ENCODE peak calls at places on chromosomes 12 and 14, in seven cellular contexts. T, F, J, V, G, M and X are unnamed samples. For H3K4me1 and H3K9me3, the result is how much of the 10 kb centered on the place peaks cover.

GRCh38 chr12:56521209-56521589 is 421 bp upstream of the RBMS2 start:
- DNase-seq in T (no peak), F (no peak), J (no peak), V (no peak), G (no peak), M (no peak), X (no peak)

GRCh38 chr12:20493924-20494323 is 125.6 kb downstream of the PDE3A start:
- DNase-seq in T (no peak), F (no peak), J (no peak), V (peak), G (no peak), M (no peak), X (no peak)

GRCh38 chr12:103841690-103842584 is 903 bp upstream of the NT5DC3 start:
- DNase-seq in T (peak), F (peak), J (peak), V (peak), G (peak), M (peak), X (peak)

GRCh38 chr12:130461868-130462557 is 124.3 kb downstream of the PIWIL1 start:
- DNase-seq in T (no peak), F (no peak), J (no peak), V (no peak), G (no peak), M (no peak), X (no peak)

GRCh38 chr12:95195122-95195521 is 22.1 kb downstream of the FGD6 start:
- DNase-seq in T (no peak), F (no peak), J (no peak), V (peak), G (no peak), M (no peak), X (no peak)

GRCh38 chr14:96002511-96002884 is 36.7 kb upstream of the C14orf132 start:
- DNase-seq in T (no peak), F (no peak), J (no peak), V (no peak), G (no peak), M (no peak), X (no peak)

GRCh38 chr14:100033347-100034052 is 31.7 kb upstream of the EVL start:
- DNase-seq in T (no peak), F (no peak), J (peak), V (peak), G (no peak), M (no peak), X (no peak)

GRCh38 chr12:44873898-44874297 is 2.2 kb downstream of the NELL2 start:
- DNase-seq in T (no peak), F (no peak), J (no peak), V (peak), G (peak), M (peak), X (no peak)

GRCh38 chr12:123139926-123140674 is 10.8 kb downstream of the PITPNM2 start:
- DNase-seq in T (no peak), F (no peak), J (peak), V (peak), G (peak), M (no peak), X (peak)

GRCh38 chr14:72678360-72678759 is 215.5 kb downstream of the DPF3 start:
- DNase-seq in T (no peak), F (no peak), J (no peak), V (peak), G (no peak), M (no peak), X (no peak)

GRCh38 chr12:63164911-63165310 is 13.9 kb upstream of the AVPR1A start:
- DNase-seq in T (no peak), F (no peak), J (no peak), V (no peak), G (no peak), M (no peak), X (peak)

GRCh38 chr14:74242055-74243042 is 3.1 kb downstream of the VSX2 start:
- DNase-seq in T (no peak), F (no peak), J (no peak), V (no peak), G (no peak), M (no peak), X (no peak)

GRCh38 chr12:57341275-57341990 is 89.4 kb downstream of the R3HDM2 start:
- DNase-seq in T (no peak), F (no peak), J (no peak), V (no peak), G (no peak), M (no peak), X (no peak)

GRCh38 chr12:117514016-117514415 is 152.6 kb upstream of the NOS1 start:
- DNase-seq in T (no peak), F (no peak), J (no peak), V (no peak), G (no peak), M (no peak), X (no peak)

GRCh38 chr14:41297961-41298690 is 308.6 kb upstream of the LRFN5 start:
- DNase-seq in T (no peak), F (no peak), J (no peak), V (peak), G (no peak), M (no peak), X (no peak)

GRCh38 chr14:93936245-93936644 is 9.1 kb downstream of the FAM181A start:
- DNase-seq in T (no peak), F (no peak), J (peak), V (peak), G (peak), M (peak), X (no peak)

GRCh38 chr12:81354327-81354932 is 276.6 kb downstream of the ACSS3 start:
- DNase-seq in T (no peak), F (no peak), J (no peak), V (no peak), G (no peak), M (no peak), X (no peak)

GRCh38 chr14:29782041-29782440 is 145.6 kb downstream of the PRKD1 start:
- DNase-seq in T (no peak), F (no peak), J (no peak), V (no peak), G (no peak), M (no peak), X (no peak)

GRCh38 chr12:68959457-68960161 is 26.6 kb upstream of the CPM start:
- DNase-seq in T (no peak), F (no peak), J (no peak), V (no peak), G (peak), M (no peak), X (no peak)

GRCh38 chr12:4274960-4275868 is 1.7 kb downstream of the CCND2 start:
- DNase-seq in T (no peak), F (no peak), J (no peak), V (no peak), G (peak), M (peak), X (peak)

GRCh38 chr12:72989458-72989947 is 717.3 kb downstream of the TRHDE start:
- DNase-seq in T (no peak), F (no peak), J (no peak), V (no peak), G (no peak), M (no peak), X (no peak)

GRCh38 chr14:102945346-102946130 is 23.1 kb downstream of the AMN start:
- DNase-seq in T (no peak), F (no peak), J (no peak), V (no peak), G (no peak), M (no peak), X (no peak)

GRCh38 chr12:56134897-56135296 is 6.8 kb downstream of the ESYT1 start:
- DNase-seq in T (no peak), F (no peak), J (peak), V (no peak), G (no peak), M (no peak), X (no peak)

GRCh38 chr12:7638764-7639570 is 26.7 kb downstream of the APOBEC1 start:
- DNase-seq in T (peak), F (peak), J (peak), V (peak), G (peak), M (peak), X (peak)

GRCh38 chr12:64229796-64230195 is 7.7 kb upstream of the KICS2 start:
- DNase-seq in T (no peak), F (no peak), J (no peak), V (no peak), G (no peak), M (no peak), X (no peak)

GRCh38 chr12:54603173-54603814 is 14.8 kb upstream of the PPP1R1A start:
- DNase-seq in T (no peak), F (peak), J (peak), V (peak), G (peak), M (peak), X (peak)

GRCh38 chr12:37547611-37548010 is 769.0 kb upstream of the ALG10B start:
- DNase-seq in T (no peak), F (no peak), J (no peak), V (no peak), G (no peak), M (no peak), X (no peak)

GRCh38 chr14:61388173-61388975 is 67.0 kb downstream of the PRKCH start:
- DNase-seq in T (no peak), F (no peak), J (peak), V (peak), G (no peak), M (peak), X (no peak)

GRCh38 chr12:84811291-84811690 is 101.3 kb downstream of the SLC6A15 start:
- DNase-seq in T (no peak), F (no peak), J (no peak), V (no peak), G (no peak), M (no peak), X (no peak)

GRCh38 chr14:70934084-70934483 is 26.8 kb downstream of the PCNX1 start:
- DNase-seq in T (no peak), F (no peak), J (no peak), V (no peak), G (no peak), M (no peak), X (no peak)

GRCh38 chr12:63301311-63301710 is 150.3 kb upstream of the AVPR1A start:
- DNase-seq in T (no peak), F (no peak), J (no peak), V (peak), G (no peak), M (no peak), X (no peak)

GRCh38 chr12:30753761-30754382 is 879 bp downstream of the CAPRIN2 start:
- DNase-seq in T (no peak), F (no peak), J (peak), V (peak), G (peak), M (no peak), X (peak)

GRCh38 chr12:104049278-104050257 is at the start of gene GLT8D2:
- DNase-seq in T (peak), F (peak), J (peak), V (peak), G (peak), M (no peak), X (peak)

GRCh38 chr12:23949212-23950010 is at the start of gene SOX5:
- DNase-seq in T (peak), F (peak), J (no peak), V (no peak), G (peak), M (no peak), X (peak)

GRCh38 chr14:89324501-89325298 is 92.3 kb downstream of the FOXN3 start:
- DNase-seq in T (no peak), F (no peak), J (no peak), V (no peak), G (no peak), M (no peak), X (no peak)

GRCh38 chr12:550473-551260 is 90.9 kb downstream of the B4GALNT3 start:
- DNase-seq in T (no peak), F (peak), J (no peak), V (no peak), G (no peak), M (no peak), X (no peak)

GRCh38 chr12:46675736-46676135 is 150.1 kb downstream of the SLC38A4 start:
- DNase-seq in T (no peak), F (no peak), J (no peak), V (peak), G (peak), M (peak), X (peak)

GRCh38 chr14:23864856-23865255 is 88.7 kb upstream of the DHRS4 start:
- DNase-seq in T (no peak), F (no peak), J (no peak), V (no peak), G (no peak), M (no peak), X (peak)

GRCh38 chr12:107518868-107519267 is 166.7 kb upstream of the PWP1 start:
- DNase-seq in T (no peak), F (no peak), J (no peak), V (no peak), G (no peak), M (no peak), X (no peak)

GRCh38 chr12:11730299-11731041 is 81.0 kb downstream of the ETV6 start:
- DNase-seq in T (no peak), F (no peak), J (peak), V (peak), G (peak), M (no peak), X (no peak)

GRCh38 chr12:11731455-11731854 is 82.0 kb downstream of the ETV6 start:
- DNase-seq in T (no peak), F (no peak), J (peak), V (peak), G (no peak), M (peak), X (no peak)

GRCh38 chr12:11732760-11733159 is 83.3 kb downstream of the ETV6 start:
- DNase-seq in T (no peak), F (no peak), J (no peak), V (no peak), G (no peak), M (no peak), X (no peak)

GRCh38 chr12:11731042-11731357 is 81.5 kb downstream of the ETV6 start:
- DNase-seq in T (no peak), F (no peak), J (no peak), V (no peak), G (no peak), M (no peak), X (no peak)

DNA sequence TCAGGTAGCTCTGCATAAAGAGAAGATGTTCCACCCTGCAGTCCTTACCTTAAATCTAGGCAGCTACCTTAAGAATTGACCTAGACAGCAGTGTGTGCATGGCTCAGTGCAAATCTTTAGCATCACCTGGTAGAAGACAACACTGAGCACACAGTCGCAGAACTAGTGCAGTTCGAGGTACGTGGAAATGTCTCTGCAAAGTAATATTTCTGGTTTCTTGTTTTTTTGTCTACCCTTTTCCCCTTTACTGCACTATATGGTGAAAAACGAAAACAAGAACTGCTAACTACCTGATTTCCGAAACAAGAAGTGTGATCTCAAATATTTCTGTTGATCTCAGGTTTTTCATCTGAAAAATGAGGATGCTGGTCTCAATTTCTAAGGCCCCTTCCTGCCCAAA is 82.5 kb downstream of the ETV6 start:
- DNase-seq in T (no peak), F (no peak), J (no peak), V (no peak), G (no peak), M (no peak), X (no peak)
- H3K4me1 ChIP-seq in T (under half), F (under half), J (under half), V (under half), G (under half), M (half or more), X (under half)

GRCh38 chr12:124722871-124723270 is 140.8 kb downstream of the SCARB1 start:
- DNase-seq in T (no peak), F (no peak), J (peak), V (peak), G (no peak), M (no peak), X (no peak)

GRCh38 chr12:124718458-124718857 is 145.2 kb downstream of the SCARB1 start:
- DNase-seq in T (no peak), F (no peak), J (no peak), V (no peak), G (no peak), M (no peak), X (no peak)

GRCh38 chr12:124720687-124721500 is 142.8 kb downstream of the SCARB1 start:
- DNase-seq in T (peak), F (peak), J (no peak), V (peak), G (peak), M (no peak), X (peak)

GRCh38 chr12:124720019-124720686 is 143.5 kb downstream of the SCARB1 start:
- DNase-seq in T (no peak), F (no peak), J (peak), V (peak), G (peak), M (no peak), X (peak)

GRCh38 chr12:124721501-124722154 is 142.0 kb downstream of the SCARB1 start:
- DNase-seq in T (no peak), F (no peak), J (no peak), V (no peak), G (no peak), M (no peak), X (peak)
- H3K27ac ChIP-seq in T (no peak), F (peak), J (peak), V (no peak), G (peak), M (no peak), X (no peak)

GRCh38 chr12:71158361-71158882 is 623 bp upstream of the TSPAN8 start:
- DNase-seq in T (no peak), F (no peak), J (no peak), V (peak), G (no peak), M (no peak), X (peak)

GRCh38 chr12:71161575-71161974 is 3.8 kb upstream of the TSPAN8 start:
- DNase-seq in T (no peak), F (no peak), J (no peak), V (peak), G (no peak), M (no peak), X (no peak)

GRCh38 chr12:71157601-71158233 is at the start of gene TSPAN8:
- DNase-seq in T (no peak), F (no peak), J (no peak), V (peak), G (peak), M (no peak), X (no peak)

GRCh38 chr12:71160585-71160984 is 2.8 kb upstream of the TSPAN8 start:
- DNase-seq in T (no peak), F (no peak), J (no peak), V (peak), G (peak), M (no peak), X (no peak)

DNA sequence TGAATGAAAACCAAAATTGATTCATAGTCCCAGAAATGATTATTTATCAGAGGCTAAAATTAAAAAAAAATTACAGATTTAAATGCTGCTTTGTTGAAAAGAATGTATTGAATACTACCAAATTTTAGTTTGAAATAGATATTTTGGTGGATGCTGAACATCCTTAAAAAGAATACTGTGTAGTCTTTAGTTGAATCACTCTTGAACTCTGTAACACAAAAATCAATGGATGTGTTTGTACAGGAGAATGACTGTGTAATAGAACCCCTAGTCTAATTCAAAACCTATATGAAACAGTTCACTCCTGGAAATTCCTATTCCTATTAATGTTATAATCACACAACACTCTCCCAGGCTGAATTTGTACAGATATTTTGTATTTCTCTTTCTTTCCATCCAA is 1.5 kb upstream of the TSPAN8 start:
- DNase-seq in T (no peak), F (no peak), J (no peak), V (peak), G (no peak), M (no peak), X (no peak)
- H3K9me3 ChIP-seq in T (under half), F (under half), J (under half), V (under half), G (under half), M (under half), X (under half)

GRCh38 chr14:68729556-68729955 is 63.3 kb downstream of the ZFP36L1 start:
- DNase-seq in T (no peak), F (no peak), J (no peak), V (no peak), G (no peak), M (no peak), X (no peak)
- H3K4me1 ChIP-seq in T (under half), F (half or more), J (under half), V (under half), G (under half), M (under half), X (under half)

GRCh38 chr12:120091371-120092090 is 25.0 kb downstream of the RAB35 start:
- DNase-seq in T (peak), F (no peak), J (no peak), V (no peak), G (no peak), M (no peak), X (peak)

GRCh38 chr12:120090211-120090610 is 26.3 kb downstream of the RAB35 start:
- DNase-seq in T (peak), F (no peak), J (no peak), V (no peak), G (no peak), M (no peak), X (peak)

GRCh38 chr12:120090626-120091295 is 25.8 kb downstream of the RAB35 start:
- DNase-seq in T (peak), F (no peak), J (no peak), V (no peak), G (no peak), M (no peak), X (no peak)

GRCh38 chr12:120089105-120089504 is 27.4 kb downstream of the RAB35 start:
- DNase-seq in T (peak), F (no peak), J (no peak), V (no peak), G (no peak), M (no peak), X (no peak)

GRCh38 chr12:120089796-120090195 is 26.8 kb downstream of the RAB35 start:
- DNase-seq in T (peak), F (no peak), J (no peak), V (no peak), G (no peak), M (no peak), X (no peak)
- H3K27ac ChIP-seq in T (peak), F (no peak), J (no peak), V (no peak), G (no peak), M (no peak), X (no peak)

GRCh38 chr12:24970177-24970576 is 21.3 kb upstream of the BCAT1 start:
- DNase-seq in T (no peak), F (no peak), J (no peak), V (no peak), G (no peak), M (no peak), X (no peak)

GRCh38 chr12:24966951-24967564 is 18.2 kb upstream of the BCAT1 start:
- DNase-seq in T (no peak), F (no peak), J (no peak), V (no peak), G (no peak), M (no peak), X (no peak)

GRCh38 chr12:24960222-24960855 is 11.4 kb upstream of the BCAT1 start:
- DNase-seq in T (no peak), F (no peak), J (no peak), V (peak), G (peak), M (no peak), X (peak)

DNA sequence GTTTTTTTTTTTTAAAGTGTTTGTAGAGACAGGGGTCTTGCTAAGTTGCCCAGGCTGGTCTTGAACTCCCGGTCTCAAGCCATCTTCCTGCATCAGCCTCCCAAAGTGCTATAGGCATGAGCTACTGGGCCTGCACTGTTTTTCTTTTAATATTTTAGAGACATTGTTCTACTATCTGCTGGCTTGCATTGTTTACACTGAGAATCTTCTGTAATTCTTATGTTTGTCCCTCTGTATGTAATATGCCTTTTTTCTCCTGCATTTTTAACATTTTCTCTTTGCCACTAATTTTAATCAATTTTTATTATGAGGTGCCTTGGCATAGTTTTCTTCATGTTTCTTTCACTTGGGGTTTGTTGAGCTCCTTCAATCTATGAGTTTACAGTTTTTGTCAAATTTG is 15.4 kb upstream of the BCAT1 start:
- DNase-seq in T (no peak), F (no peak), J (no peak), V (no peak), G (no peak), M (no peak), X (no peak)
- H3K9me3 ChIP-seq in T (under half), F (under half), J (under half), V (under half), G (under half), M (under half), X (under half)